ENCODE peak calls at places on chromosomes 3 and 15, in ten cellular contexts. G is HT-29, Z is AG20443, D is OCI-LY7, Q is iPS-NIHi11, S is lower leg skin, V is kidney, Y is AG04449, O is PC-3, K is bronchial epithelial cell. A is an unnamed sample.

GRCh38 chr15:48440084-48440483 is 108.9 kb downstream of the DUT start:
- DNase-seq in G (no peak), Z (peak; percentile 85), D (no peak), Q (peak; percentile 45), S (peak; percentile 38), V (no peak), Y (peak; percentile 85), O (no peak), K (no peak), A (no peak)

GRCh38 chr15:28113426-28114113 is 14.5 kb upstream of the OCA2 start:
- DNase-seq in G (no peak), Z (no peak), D (no peak), Q (no peak), S (no peak), V (no peak), Y (no peak), O (no peak), K (no peak), A (no peak)

GRCh38 chr3:12336099-12336498 is 47.2 kb downstream of the PPARG start:
- DNase-seq in G (no peak), Z (no peak), D (no peak), Q (no peak), S (no peak), V (no peak), Y (no peak), O (no peak), K (no peak), A (no peak)

GRCh38 chr3:10366681-10367101 is 45.8 kb upstream of the SEC13 start:
- DNase-seq in G (no peak), Z (peak; percentile 95), D (no peak), Q (peak; percentile 55), S (no peak), V (no peak), Y (peak; percentile 96), O (peak; percentile 96), K (peak; percentile 96), A (peak; percentile 83)

GRCh38 chr3:171846594-171846993 is 3.4 kb downstream of the TMEM212 start:
- DNase-seq in G (no peak), Z (peak; percentile 30), D (no peak), Q (no peak), S (no peak), V (no peak), Y (no peak), O (peak; percentile 15), K (peak; percentile 50), A (no peak)

GRCh38 chr3:56291953-56292352 is 176.3 kb downstream of the ERC2 start:
- DNase-seq in G (no peak), Z (peak; percentile 20), D (no peak), Q (no peak), S (no peak), V (no peak), Y (no peak), O (no peak), K (no peak), A (no peak)

GRCh38 chr3:38998086-38998485 is 53.7 kb downstream of the SCN11A start:
- DNase-seq in G (no peak), Z (no peak), D (no peak), Q (no peak), S (no peak), V (no peak), Y (no peak), O (peak; percentile 38), K (no peak), A (no peak)

GRCh38 chr3:159762981-159763465 is 225.6 kb upstream of the IL12A start:
- DNase-seq in G (no peak), Z (peak; percentile 83), D (no peak), Q (peak; percentile 58), S (peak; percentile 35), V (peak; percentile 86), Y (no peak), O (peak; percentile 78), K (peak; percentile 86), A (peak; percentile 66)

GRCh38 chr15:32829441-32829840 is 111.6 kb downstream of the GREM1 start:
- DNase-seq in G (no peak), Z (no peak), D (no peak), Q (no peak), S (no peak), V (no peak), Y (no peak), O (peak; percentile 40), K (no peak), A (no peak)

GRCh38 chr3:57864853-57865252 is 108.7 kb downstream of the SLMAP start:
- DNase-seq in G (peak; percentile 25), Z (peak; percentile 21), D (peak; percentile 8), Q (peak; percentile 7), S (no peak), V (no peak), Y (no peak), O (peak; percentile 41), K (no peak), A (peak; percentile 28)

GRCh38 chr3:23075478-23075877 is 127.6 kb upstream of the UBE2E2 start:
- DNase-seq in G (no peak), Z (peak; percentile 53), D (no peak), Q (no peak), S (no peak), V (no peak), Y (peak; percentile 19), O (no peak), K (no peak), A (peak; percentile 20)

GRCh38 chr3:107833722-107834416 is 257.0 kb downstream of the CD47 start:
- DNase-seq in G (no peak), Z (no peak), D (no peak), Q (no peak), S (no peak), V (no peak), Y (no peak), O (no peak), K (no peak), A (no peak)

GRCh38 chr3:4741404-4742307 is 237.6 kb upstream of the BHLHE40 start:
- DNase-seq in G (peak; percentile 63), Z (peak; percentile 91), D (no peak), Q (no peak), S (peak; percentile 85), V (no peak), Y (peak; percentile 97), O (peak; percentile 98), K (peak; percentile 98), A (peak; percentile 87)

GRCh38 chr3:136577791-136578190 is 174.4 kb downstream of the STAG1 start:
- DNase-seq in G (no peak), Z (no peak), D (no peak), Q (no peak), S (no peak), V (no peak), Y (no peak), O (no peak), K (no peak), A (no peak)

GRCh38 chr15:69808756-69809155 is 289.0 kb downstream of the TLE3 start:
- DNase-seq in G (no peak), Z (no peak), D (no peak), Q (no peak), S (peak; percentile 44), V (no peak), Y (no peak), O (no peak), K (no peak), A (no peak)

GRCh38 chr3:67620869-67621268 is 33.5 kb downstream of the SUCLG2 start:
- DNase-seq in G (peak; percentile 21), Z (no peak), D (no peak), Q (no peak), S (no peak), V (no peak), Y (no peak), O (no peak), K (no peak), A (no peak)

GRCh38 chr3:95923496-95924210 is 890.7 kb upstream of the EPHA6 start:
- DNase-seq in G (peak; percentile 6), Z (peak; percentile 74), D (no peak), Q (no peak), S (peak; percentile 58), V (no peak), Y (peak; percentile 89), O (peak; percentile 64), K (peak; percentile 82), A (peak; percentile 13)

GRCh38 chr3:11363732-11364131 is 91.5 kb downstream of the ATG7 start:
- DNase-seq in G (no peak), Z (no peak), D (no peak), Q (no peak), S (no peak), V (no peak), Y (no peak), O (no peak), K (no peak), A (no peak)

GRCh38 chr3:195450731-195451229 is 8.0 kb upstream of the ACAP2 start:
- DNase-seq in G (no peak), Z (peak; percentile 62), D (no peak), Q (peak; percentile 41), S (peak; percentile 56), V (no peak), Y (no peak), O (no peak), K (no peak), A (no peak)

GRCh38 chr15:31069360-31070000 is 32.0 kb downstream of the TRPM1 start:
- DNase-seq in G (no peak), Z (peak; percentile 63), D (no peak), Q (no peak), S (no peak), V (peak; percentile 76), Y (no peak), O (peak; percentile 21), K (no peak), A (no peak)

GRCh38 chr3:59608356-59608755 is 558.5 kb upstream of the CFAP20DC start:
- DNase-seq in G (no peak), Z (no peak), D (no peak), Q (no peak), S (no peak), V (no peak), Y (no peak), O (no peak), K (no peak), A (no peak)